ENCODE peak calls at places on chromosomes 12 and 14, in nine cellular contexts. W is CD8-positive, alpha-beta memory T cell; Z is mammary epithelial cell; M is tibial nerve; T is A673; H is lung; N is ascending aorta; B is GM23248; Y is mesendoderm. K is an unnamed sample.

GRCh38 chr12:13536219-13536910 is 339.8 kb downstream of the EMP1 start:
- DNase-seq in Y (no peak), N (no peak), H (no peak), W (no peak), M (no peak), T (no peak), B (no peak), Z (no peak), K (no peak)

GRCh38 chr12:9337656-9338055 is 129.5 kb upstream of the PZP start:
- DNase-seq in W (no peak), M (no peak), Y (no peak), B (no peak), Z (no peak), T (no peak), H (no peak), N (no peak), K (no peak)

GRCh38 chr12:128761305-128761880 is 62.4 kb downstream of the SLC15A4 start:
- DNase-seq in N (no peak), W (no peak), H (no peak), T (no peak), Z (no peak), B (no peak), M (no peak), Y (no peak), K (no peak)

GRCh38 chr14:74516451-74517155 is 23.0 kb downstream of the ISCA2 start:
- DNase-seq in B (peak), M (no peak), W (no peak), Y (peak), H (no peak), Z (peak), T (no peak), N (no peak), K (no peak)

GRCh38 chr12:127108360-127109215 is 1158.4 kb upstream of the TMEM132C start:
- DNase-seq in W (peak), M (peak), Y (peak), T (peak), Z (peak), N (peak), B (peak), H (peak), K (no peak)

GRCh38 chr12:70045514-70045913 is 197.7 kb upstream of the CNOT2 start:
- DNase-seq in T (no peak), Y (no peak), M (no peak), N (no peak), B (no peak), H (no peak), W (no peak), Z (peak), K (no peak)

GRCh38 chr14:22570132-22570949 is 18.7 kb downstream of the DAD1 start:
- DNase-seq in W (peak), H (peak), M (peak), Y (peak), B (peak), Z (peak), T (peak), N (peak), K (peak)

GRCh38 chr12:95216704-95217376 is 427 bp downstream of the FGD6 start:
- DNase-seq in T (no peak), Z (peak), Y (peak), N (no peak), W (no peak), M (no peak), B (no peak), H (no peak), K (no peak)

GRCh38 chr14:59032821-59033220 is 155.6 kb upstream of the DAAM1 start:
- DNase-seq in N (no peak), W (no peak), M (no peak), H (no peak), B (no peak), Y (peak), Z (no peak), T (no peak), K (no peak)

GRCh38 chr12:78641837-78642423 is 222.6 kb upstream of the SYT1 start:
- DNase-seq in B (no peak), W (no peak), Y (peak), Z (peak), N (no peak), T (peak), H (no peak), M (no peak), K (no peak)

GRCh38 chr12:89373772-89374572 is 21.7 kb upstream of the DUSP6 start:
- DNase-seq in M (peak), H (no peak), Z (peak), B (peak), T (peak), W (no peak), Y (no peak), N (peak), K (no peak)

GRCh38 chr12:27331299-27331926 is 1.2 kb upstream of the BMAL2 start:
- DNase-seq in W (no peak), N (peak), Z (peak), Y (no peak), H (no peak), M (no peak), B (peak), T (peak), K (no peak)

GRCh38 chr12:65557425-65558167 is 266.7 kb upstream of the HMGA2 start:
- DNase-seq in M (no peak), T (peak), Y (no peak), H (no peak), Z (no peak), N (no peak), B (no peak), W (no peak), K (no peak)

GRCh38 chr12:12357697-12358476 is 1.0 kb downstream of the BORCS5 start:
- DNase-seq in B (peak), N (no peak), W (peak), T (peak), H (no peak), Z (peak), M (no peak), Y (no peak), K (no peak)

GRCh38 chr12:47636908-47637780 is 68.7 kb downstream of the RPAP3 start:
- DNase-seq in H (peak), N (no peak), Z (peak), W (peak), Y (peak), M (no peak), T (peak), B (peak), K (no peak)

GRCh38 chr14:99131632-99132271 is 140.2 kb downstream of the BCL11B start:
- DNase-seq in N (peak), H (peak), W (no peak), Y (no peak), B (no peak), T (no peak), M (peak), Z (no peak), K (no peak)

GRCh38 chr12:22312336-22312735 is 22.2 kb downstream of the ST8SIA1 start:
- DNase-seq in B (peak), Z (peak), W (no peak), M (peak), H (no peak), Y (no peak), T (no peak), N (no peak), K (no peak)

GRCh38 chr12:28759334-28759733 is 389.7 kb upstream of the FAR2 start:
- DNase-seq in B (peak), T (peak), Z (peak), H (no peak), M (no peak), N (no peak), W (no peak), Y (peak), K (no peak)

GRCh38 chr12:121992059-121992879 is 29.4 kb upstream of the BCL7A start:
- DNase-seq in Y (no peak), H (peak), T (no peak), B (peak), M (no peak), N (no peak), W (no peak), Z (peak), K (peak)

GRCh38 chr14:61864329-61864898 is 102.2 kb downstream of the SNAPC1 start:
- DNase-seq in T (no peak), H (no peak), B (no peak), Z (no peak), Y (no peak), N (no peak), W (no peak), M (no peak), K (no peak)

GRCh38 chr12:52506858-52507715 is 13.1 kb downstream of the KRT5 start:
- DNase-seq in T (peak), Y (peak), H (no peak), Z (peak), B (peak), W (peak), M (no peak), N (no peak), K (no peak)

GRCh38 chr12:109567967-109568366 is 5.3 kb downstream of the MMAB start:
- DNase-seq in Y (no peak), M (no peak), W (no peak), N (no peak), H (no peak), T (no peak), Z (no peak), B (no peak), K (no peak)

GRCh38 chr12:51517800-51518199 is 73.2 kb upstream of the SCN8A start:
- DNase-seq in Z (no peak), H (no peak), N (no peak), B (no peak), T (no peak), W (no peak), M (no peak), Y (peak), K (no peak)

GRCh38 chr12:80273144-80273543 is 170.9 kb upstream of the PTPRQ start:
- DNase-seq in N (no peak), B (no peak), Y (no peak), W (no peak), H (no peak), Z (no peak), T (no peak), M (no peak), K (no peak)

GRCh38 chr12:104627975-104628322 is 171.2 kb downstream of the CHST11 start:
- DNase-seq in H (no peak), W (no peak), Y (no peak), Z (no peak), T (no peak), B (no peak), N (no peak), M (no peak), K (no peak)

GRCh38 chr12:123032736-123033391 is 52.4 kb downstream of the ARL6IP4 start:
- DNase-seq in T (no peak), H (no peak), Z (no peak), Y (no peak), N (no peak), W (no peak), B (no peak), M (no peak), K (peak)

GRCh38 chr14:92464716-92465115 is 48.9 kb upstream of the RIN3 start:
- DNase-seq in B (no peak), T (no peak), W (no peak), H (no peak), Y (no peak), Z (no peak), N (no peak), M (no peak), K (no peak)

GRCh38 chr14:97306785-97307246 is 509.6 kb downstream of the VRK1 start:
- DNase-seq in N (no peak), B (no peak), T (peak), Y (no peak), Z (no peak), M (no peak), H (no peak), W (no peak), K (no peak)

GRCh38 chr12:51401486-51401885 is 10.3 kb upstream of the GALNT6 start:
- DNase-seq in N (no peak), Z (no peak), H (no peak), Y (no peak), M (no peak), B (no peak), W (no peak), T (no peak), K (no peak)

DNA sequence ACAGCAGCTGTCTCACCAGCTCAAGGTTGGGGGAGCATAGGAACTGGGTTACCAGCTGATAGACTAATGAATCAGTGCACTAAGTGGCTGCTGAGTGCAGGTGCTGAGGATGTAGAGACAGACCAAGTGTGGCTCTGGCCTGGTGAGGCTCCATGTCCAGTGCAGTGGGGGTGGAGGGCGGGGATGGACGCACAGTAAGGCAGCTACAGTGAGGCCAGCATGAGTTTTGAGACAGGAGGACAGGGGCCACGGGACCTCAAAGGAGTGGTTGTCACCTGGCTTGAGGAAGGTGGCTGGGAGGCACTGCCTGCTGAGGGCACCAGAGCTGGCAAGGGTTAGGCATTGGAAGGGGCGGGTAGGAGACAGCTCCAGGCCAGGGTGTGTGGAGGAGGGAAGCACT is 37.0 kb downstream of the SYNE3 start:
- DNase-seq in T (no peak), Y (no peak), N (no peak), H (no peak), Z (no peak), W (no peak), B (no peak), M (no peak), K (no peak)
- H3K27ac ChIP-seq in T (no peak), Y (no peak), N (no peak), H (no peak), Z (no peak), W (no peak), B (peak), M (peak), K (no peak)

DNA sequence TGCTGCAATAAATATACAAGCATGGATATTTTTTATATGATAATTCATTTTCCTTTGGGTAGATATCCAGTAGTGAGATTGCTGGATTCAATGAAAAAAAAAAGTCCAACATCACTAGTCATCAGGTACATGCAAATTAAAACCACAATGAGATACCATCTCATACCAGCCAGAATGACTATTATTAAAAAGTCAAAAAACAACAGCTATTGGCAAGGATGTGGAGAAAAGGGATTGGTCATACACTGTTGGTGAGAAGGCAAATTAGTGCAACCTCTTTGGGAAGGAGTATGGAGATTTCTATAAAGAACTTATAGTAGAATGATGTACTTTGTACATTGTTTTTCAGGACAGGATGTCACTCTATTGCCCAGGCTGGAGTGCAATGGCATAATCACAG is 531.2 kb upstream of the MGAT4C start:
- DNase-seq in H (no peak), Z (peak), Y (no peak), M (no peak), N (no peak), B (peak), T (no peak), W (no peak), K (no peak)
- H3K27ac ChIP-seq in H (no peak), Z (no peak), Y (no peak), M (no peak), N (no peak), B (no peak), T (no peak), W (no peak), K (no peak)

GRCh38 chr14:79011920-79012204 is 841.7 kb downstream of the NRXN3 start:
- DNase-seq in M (no peak), W (no peak), B (no peak), N (no peak), Z (no peak), T (no peak), H (no peak), Y (no peak), K (no peak)

GRCh38 chr14:79021756-79022155 is 851.6 kb downstream of the NRXN3 start:
- DNase-seq in B (no peak), W (no peak), M (no peak), Z (no peak), T (no peak), H (no peak), N (no peak), Y (no peak), K (no peak)

GRCh38 chr14:79017561-79017960 is 847.4 kb downstream of the NRXN3 start:
- DNase-seq in N (no peak), W (no peak), Y (no peak), H (no peak), T (no peak), B (no peak), M (no peak), Z (no peak), K (no peak)

GRCh38 chr14:79018846-79019245 is 848.7 kb downstream of the NRXN3 start:
- DNase-seq in H (no peak), B (peak), T (no peak), W (no peak), Y (no peak), M (no peak), N (no peak), Z (peak), K (no peak)

GRCh38 chr14:79016828-79017505 is 846.8 kb downstream of the NRXN3 start:
- DNase-seq in M (no peak), Z (peak), N (no peak), Y (no peak), T (peak), H (no peak), B (peak), W (no peak), K (no peak)
- H3K27ac ChIP-seq in M (no peak), Z (no peak), N (no peak), Y (no peak), T (no peak), H (no peak), B (no peak), W (no peak), K (no peak)

DNA sequence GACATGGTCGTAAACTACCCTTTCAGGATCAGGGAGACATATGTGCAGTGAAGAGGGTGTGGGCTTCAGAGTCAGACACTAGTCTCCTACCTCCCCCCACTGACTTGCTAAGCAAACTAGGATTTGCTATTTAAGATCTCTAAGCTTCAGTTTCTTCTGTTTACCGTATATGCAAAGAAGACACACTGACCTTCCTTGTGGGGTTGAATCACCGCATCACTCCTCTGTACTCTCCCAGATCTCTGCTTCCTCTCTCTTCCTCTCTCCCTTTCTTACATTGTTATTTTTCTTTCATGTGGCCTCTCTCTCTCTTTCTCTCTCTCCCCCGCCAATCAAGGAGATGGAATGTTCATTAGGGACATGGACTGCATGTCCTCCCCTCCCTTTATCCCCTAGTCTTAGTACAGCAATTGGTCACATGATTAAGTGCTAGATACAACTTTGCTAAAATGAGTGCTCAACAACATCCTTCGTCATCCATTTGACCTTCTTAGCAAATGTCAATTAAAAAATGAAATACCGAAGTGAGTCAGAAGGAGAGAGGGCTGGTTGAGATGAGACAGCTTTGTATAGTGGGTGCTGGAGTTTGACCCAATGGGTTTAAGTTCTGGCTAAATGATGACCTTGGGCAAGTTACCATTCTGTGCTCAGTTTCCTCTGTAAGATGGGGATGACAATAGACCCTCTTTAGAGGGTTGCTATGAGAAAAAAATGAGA is 91.8 kb downstream of the TMX1 start:
- DNase-seq in T (no peak), M (no peak), Z (no peak), Y (no peak), N (no peak), B (no peak), H (no peak), W (no peak), K (no peak)
- H3K27ac ChIP-seq in T (no peak), M (no peak), Z (no peak), Y (no peak), N (no peak), B (no peak), H (no peak), W (no peak), K (no peak)

DNA sequence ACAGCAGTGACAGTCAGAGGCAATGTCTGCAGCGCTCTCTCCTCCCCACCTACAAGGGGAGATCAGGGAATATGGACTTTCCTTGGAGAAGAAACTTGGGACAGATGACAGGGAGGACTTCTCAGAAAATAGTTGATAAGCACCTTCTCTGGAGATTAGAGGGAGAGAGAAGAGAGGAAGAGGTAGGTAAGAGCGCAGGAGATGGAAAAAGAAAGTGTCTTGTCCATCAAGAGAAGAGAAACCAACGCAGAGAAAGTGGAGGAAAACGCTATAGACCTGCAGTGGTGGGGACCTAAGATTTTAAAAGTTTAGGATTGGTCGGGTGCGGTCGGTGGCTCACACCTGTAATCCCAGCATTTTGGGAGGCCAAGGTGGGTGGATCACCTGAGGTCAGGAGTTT is 15.5 kb upstream of the SMUG1 start:
- DNase-seq in Y (no peak), N (no peak), T (no peak), H (no peak), W (no peak), Z (no peak), B (no peak), M (no peak), K (no peak)
- H3K27ac ChIP-seq in Y (no peak), N (no peak), T (no peak), H (no peak), W (no peak), Z (no peak), B (no peak), M (no peak), K (no peak)

DNA sequence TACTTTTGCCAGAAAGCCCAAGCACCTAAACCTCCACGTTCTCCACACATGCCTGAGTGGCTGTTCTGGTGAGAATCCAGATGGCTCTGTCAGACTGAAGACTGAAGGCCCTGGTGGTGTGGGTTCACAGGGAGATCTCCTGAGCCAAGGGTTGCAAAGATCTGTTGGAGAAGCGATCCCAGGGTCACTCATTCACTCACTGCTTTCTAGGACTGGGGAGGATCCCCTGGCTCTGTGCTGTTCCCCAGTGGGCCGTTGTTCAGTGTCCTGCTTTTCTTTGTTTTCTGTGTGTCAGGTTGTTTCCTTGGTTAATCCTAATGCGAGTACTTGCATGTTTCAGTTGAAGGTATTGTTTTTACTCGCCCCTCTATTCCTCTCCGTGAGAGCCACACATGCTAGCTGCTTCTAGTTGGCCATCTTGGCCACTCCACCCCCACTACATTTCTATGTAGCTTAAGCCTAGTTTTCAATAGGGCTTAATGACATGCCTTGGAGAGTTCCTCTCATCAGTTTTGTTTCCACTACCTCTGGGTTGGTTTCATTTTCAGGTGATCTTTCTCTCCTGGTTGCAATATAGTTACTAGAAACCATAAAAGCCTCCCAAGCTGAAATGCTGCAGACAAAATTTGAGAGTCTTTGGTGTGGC is 144.5 kb upstream of the SLC38A2 start:
- DNase-seq in M (no peak), B (no peak), H (no peak), Z (no peak), N (no peak), T (no peak), W (no peak), Y (no peak), K (no peak)
- H3K27ac ChIP-seq in M (peak), B (no peak), H (no peak), Z (no peak), N (no peak), T (no peak), W (no peak), Y (no peak), K (no peak)